ENCODE peak calls at places on chromosomes 12 and 14, in ten cellular contexts. One of them, this sample, is unnamed.

GRCh38 chr12:122363782-122364181 is 58.7 kb downstream of the CLIP1 start:
- DNase-seq in WERI-Rb-1: no peak
- DNase-seq in AG10803: peak; percentile 93
- DNase-seq in CD4-positive, alpha-beta T cell: no peak
- DNase-seq in lung microvascular endothelial cell: no peak
- DNase-seq in A549: no peak
- DNase-seq in memory B cell: no peak
- DNase-seq in GM23248: peak; percentile 94
- DNase-seq in mucosa of gallbladder: no peak
- DNase-seq in stomach: no peak
- DNase-seq in this sample: no peak

GRCh38 chr12:109910969-109911348 is 10.9 kb downstream of the TCHP start:
- DNase-seq in WERI-Rb-1: peak; percentile 85
- DNase-seq in AG10803: peak; percentile 12
- DNase-seq in CD4-positive, alpha-beta T cell: no peak
- DNase-seq in lung microvascular endothelial cell: peak; percentile 61
- DNase-seq in A549: peak; percentile 81
- DNase-seq in memory B cell: no peak
- DNase-seq in GM23248: peak; percentile 62
- DNase-seq in mucosa of gallbladder: no peak
- DNase-seq in stomach: no peak
- DNase-seq in this sample: no peak

GRCh38 chr14:53955234-53955556 is 1.4 kb downstream of the BMP4 start:
- DNase-seq in WERI-Rb-1: no peak
- DNase-seq in AG10803: no peak
- DNase-seq in CD4-positive, alpha-beta T cell: no peak
- DNase-seq in lung microvascular endothelial cell: no peak
- DNase-seq in A549: no peak
- DNase-seq in memory B cell: no peak
- DNase-seq in GM23248: no peak
- DNase-seq in mucosa of gallbladder: no peak
- DNase-seq in stomach: no peak
- DNase-seq in this sample: no peak

GRCh38 chr12:99121476-99121965 is 476.4 kb downstream of the APAF1 start:
- DNase-seq in WERI-Rb-1: no peak
- DNase-seq in AG10803: no peak
- DNase-seq in CD4-positive, alpha-beta T cell: no peak
- DNase-seq in lung microvascular endothelial cell: no peak
- DNase-seq in A549: no peak
- DNase-seq in memory B cell: no peak
- DNase-seq in GM23248: no peak
- DNase-seq in mucosa of gallbladder: no peak
- DNase-seq in stomach: no peak
- DNase-seq in this sample: no peak

GRCh38 chr14:90758028-90758889 is 58.0 kb downstream of the TTC7B start:
- DNase-seq in WERI-Rb-1: peak; percentile 88
- DNase-seq in AG10803: peak; percentile 84
- DNase-seq in CD4-positive, alpha-beta T cell: peak; percentile 96
- DNase-seq in lung microvascular endothelial cell: peak; percentile 91
- DNase-seq in A549: peak; percentile 93
- DNase-seq in memory B cell: peak; percentile 96
- DNase-seq in GM23248: peak; percentile 96
- DNase-seq in mucosa of gallbladder: peak; percentile 92
- DNase-seq in stomach: peak; percentile 95
- DNase-seq in this sample: peak; percentile 77

GRCh38 chr14:50335389-50335788 is 23.3 kb downstream of the DMAC2L start:
- DNase-seq in WERI-Rb-1: peak; percentile 70
- DNase-seq in AG10803: peak; percentile 59
- DNase-seq in CD4-positive, alpha-beta T cell: no peak
- DNase-seq in lung microvascular endothelial cell: peak; percentile 78
- DNase-seq in A549: no peak
- DNase-seq in memory B cell: no peak
- DNase-seq in GM23248: peak; percentile 32
- DNase-seq in mucosa of gallbladder: peak; percentile 60
- DNase-seq in stomach: no peak
- DNase-seq in this sample: peak; percentile 3

GRCh38 chr14:24996930-24997329 is 53.0 kb downstream of the STXBP6 start:
- DNase-seq in WERI-Rb-1: no peak
- DNase-seq in AG10803: no peak
- DNase-seq in CD4-positive, alpha-beta T cell: no peak
- DNase-seq in lung microvascular endothelial cell: peak; percentile 82
- DNase-seq in A549: no peak
- DNase-seq in memory B cell: no peak
- DNase-seq in GM23248: no peak
- DNase-seq in mucosa of gallbladder: no peak
- DNase-seq in stomach: no peak
- DNase-seq in this sample: no peak

GRCh38 chr12:17527021-17527420 is 563.0 kb downstream of the RERGL start:
- DNase-seq in WERI-Rb-1: no peak
- DNase-seq in AG10803: no peak
- DNase-seq in CD4-positive, alpha-beta T cell: no peak
- DNase-seq in lung microvascular endothelial cell: no peak
- DNase-seq in A549: no peak
- DNase-seq in memory B cell: no peak
- DNase-seq in GM23248: no peak
- DNase-seq in mucosa of gallbladder: no peak
- DNase-seq in stomach: no peak
- DNase-seq in this sample: no peak

GRCh38 chr14:57889245-57889644 is 23.4 kb upstream of the SLC35F4 start:
- DNase-seq in WERI-Rb-1: no peak
- DNase-seq in AG10803: peak; percentile 43
- DNase-seq in CD4-positive, alpha-beta T cell: no peak
- DNase-seq in lung microvascular endothelial cell: peak; percentile 36
- DNase-seq in A549: no peak
- DNase-seq in memory B cell: no peak
- DNase-seq in GM23248: peak; percentile 63
- DNase-seq in mucosa of gallbladder: peak; percentile 64
- DNase-seq in stomach: peak; percentile 65
- DNase-seq in this sample: no peak